ENCODE peak calls at places on chromosomes 13 and 19, in ten cellular contexts. G is AG09319; E is H54; R is right atrium auricular region; Q is activated CD4-positive, alpha-beta memory T cell treated with anti-CD3 and anti-CD28 coated beads, Interleukin-2, amount 10 ng/mL, durations not matched to agents 7 days and 5 days; D is retina; J is bronchial epithelial cell; U is left lung; M is neural crest cell; V is RPMI7951. H is an unnamed sample.

GRCh38 chr19:45404557-45405434 is at the start of gene PPP1R13L:
- DNase-seq in G (no peak), E (peak), R (peak), Q (peak), D (no peak), J (peak), U (peak), M (no peak), V (peak), H (no peak)

GRCh38 chr19:5058456-5059190 is 89.7 kb downstream of the KDM4B start:
- DNase-seq in G (no peak), E (peak), R (no peak), Q (no peak), D (peak), J (peak), U (no peak), M (no peak), V (no peak), H (no peak)

GRCh38 chr19:7874080-7874856 is at the start of gene PRR36:
- DNase-seq in G (no peak), E (no peak), R (no peak), Q (no peak), D (peak), J (no peak), U (no peak), M (peak), V (no peak), H (no peak)

GRCh38 chr19:6233827-6234511 is 45.8 kb downstream of the MLLT1 start:
- DNase-seq in G (no peak), E (no peak), R (no peak), Q (no peak), D (peak), J (no peak), U (peak), M (no peak), V (no peak), H (no peak)

GRCh38 chr13:24253520-24254150 is 55.7 kb upstream of the C1QTNF9 start:
- DNase-seq in G (no peak), E (no peak), R (no peak), Q (peak), D (no peak), J (no peak), U (no peak), M (no peak), V (no peak), H (no peak)

GRCh38 chr19:49929121-49929610 is at the start of the genes ATF5 and NUP62:
- DNase-seq in G (peak), E (peak), R (peak), Q (peak), D (peak), J (peak), U (peak), M (peak), V (peak), H (peak)

GRCh38 chr19:48551437-48552302 is at the start of gene SULT2B1:
- DNase-seq in G (no peak), E (no peak), R (no peak), Q (no peak), D (no peak), J (peak), U (peak), M (no peak), V (no peak), H (no peak)

GRCh38 chr13:41345921-41346589 is 35.0 kb downstream of the NAA16 start:
- DNase-seq in G (no peak), E (no peak), R (no peak), Q (no peak), D (no peak), J (peak), U (no peak), M (no peak), V (no peak), H (no peak)